ENCODE peak calls at places on chromosomes 13 and 19, in four cellular contexts. One of them, this sample, is unnamed.

GRCh38 chr13:92948034-92948433 is 278.6 kb upstream of the GPC6 start:
- DNase-seq in activated CD8-positive, alpha-beta memory T cell treated with anti-CD3 and anti-CD28 coated beads for 4 hours: no peak
- DNase-seq in central memory CD4-positive, alpha-beta T cell: no peak
- DNase-seq in stimulated activated CD8-positive, alpha-beta memory T cell treated with anti-CD3 and anti-CD28 coated beads, Interleukin-12 subunit alpha, Interleukin-12 subunit beta, amount 100 ng/mL, for 4 hours: no peak
- DNase-seq in this sample: no peak

GRCh38 chr19:35455616-35456201 is 7.7 kb downstream of the FFAR2 start:
- DNase-seq in activated CD8-positive, alpha-beta memory T cell treated with anti-CD3 and anti-CD28 coated beads for 4 hours: no peak
- DNase-seq in central memory CD4-positive, alpha-beta T cell: no peak
- DNase-seq in stimulated activated CD8-positive, alpha-beta memory T cell treated with anti-CD3 and anti-CD28 coated beads, Interleukin-12 subunit alpha, Interleukin-12 subunit beta, amount 100 ng/mL, for 4 hours: no peak
- DNase-seq in this sample: no peak

GRCh38 chr13:108463365-108463764 is 166.0 kb upstream of the MYO16 start:
- DNase-seq in activated CD8-positive, alpha-beta memory T cell treated with anti-CD3 and anti-CD28 coated beads for 4 hours: no peak
- DNase-seq in central memory CD4-positive, alpha-beta T cell: peak; percentile 21
- DNase-seq in stimulated activated CD8-positive, alpha-beta memory T cell treated with anti-CD3 and anti-CD28 coated beads, Interleukin-12 subunit alpha, Interleukin-12 subunit beta, amount 100 ng/mL, for 4 hours: no peak
- DNase-seq in this sample: no peak

GRCh38 chr13:19618925-19619324 is 14.5 kb upstream of the MPHOSPH8 start:
- DNase-seq in activated CD8-positive, alpha-beta memory T cell treated with anti-CD3 and anti-CD28 coated beads for 4 hours: no peak
- DNase-seq in central memory CD4-positive, alpha-beta T cell: no peak
- DNase-seq in stimulated activated CD8-positive, alpha-beta memory T cell treated with anti-CD3 and anti-CD28 coated beads, Interleukin-12 subunit alpha, Interleukin-12 subunit beta, amount 100 ng/mL, for 4 hours: no peak
- DNase-seq in this sample: no peak

GRCh38 chr13:98050041-98050466 is 92.8 kb upstream of the FARP1 start:
- DNase-seq in activated CD8-positive, alpha-beta memory T cell treated with anti-CD3 and anti-CD28 coated beads for 4 hours: no peak
- DNase-seq in central memory CD4-positive, alpha-beta T cell: no peak
- DNase-seq in stimulated activated CD8-positive, alpha-beta memory T cell treated with anti-CD3 and anti-CD28 coated beads, Interleukin-12 subunit alpha, Interleukin-12 subunit beta, amount 100 ng/mL, for 4 hours: no peak
- DNase-seq in this sample: no peak

GRCh38 chr19:13794388-13794751 is 873 bp upstream of the ZSWIM4 start:
- DNase-seq in activated CD8-positive, alpha-beta memory T cell treated with anti-CD3 and anti-CD28 coated beads for 4 hours: no peak
- DNase-seq in central memory CD4-positive, alpha-beta T cell: peak; percentile 27
- DNase-seq in stimulated activated CD8-positive, alpha-beta memory T cell treated with anti-CD3 and anti-CD28 coated beads, Interleukin-12 subunit alpha, Interleukin-12 subunit beta, amount 100 ng/mL, for 4 hours: no peak
- DNase-seq in this sample: no peak

GRCh38 chr19:55340144-55340783 is 588 bp downstream of the KMT5C start:
- DNase-seq in activated CD8-positive, alpha-beta memory T cell treated with anti-CD3 and anti-CD28 coated beads for 4 hours: no peak
- DNase-seq in central memory CD4-positive, alpha-beta T cell: no peak
- DNase-seq in stimulated activated CD8-positive, alpha-beta memory T cell treated with anti-CD3 and anti-CD28 coated beads, Interleukin-12 subunit alpha, Interleukin-12 subunit beta, amount 100 ng/mL, for 4 hours: no peak
- DNase-seq in this sample: no peak

GRCh38 chr19:16383584-16384161 is 59.0 kb downstream of the KLF2 start:
- DNase-seq in activated CD8-positive, alpha-beta memory T cell treated with anti-CD3 and anti-CD28 coated beads for 4 hours: no peak
- DNase-seq in central memory CD4-positive, alpha-beta T cell: no peak
- DNase-seq in stimulated activated CD8-positive, alpha-beta memory T cell treated with anti-CD3 and anti-CD28 coated beads, Interleukin-12 subunit alpha, Interleukin-12 subunit beta, amount 100 ng/mL, for 4 hours: no peak
- DNase-seq in this sample: no peak

GRCh38 chr19:29873024-29873800 is 61.4 kb downstream of the CCNE1 start:
- DNase-seq in activated CD8-positive, alpha-beta memory T cell treated with anti-CD3 and anti-CD28 coated beads for 4 hours: peak; percentile 42
- DNase-seq in central memory CD4-positive, alpha-beta T cell: peak; percentile 45
- DNase-seq in stimulated activated CD8-positive, alpha-beta memory T cell treated with anti-CD3 and anti-CD28 coated beads, Interleukin-12 subunit alpha, Interleukin-12 subunit beta, amount 100 ng/mL, for 4 hours: peak; percentile 48
- DNase-seq in this sample: peak; percentile 64

GRCh38 chr19:39533003-39533512 is 406 bp upstream of the EID2B start:
- DNase-seq in activated CD8-positive, alpha-beta memory T cell treated with anti-CD3 and anti-CD28 coated beads for 4 hours: no peak
- DNase-seq in central memory CD4-positive, alpha-beta T cell: no peak
- DNase-seq in stimulated activated CD8-positive, alpha-beta memory T cell treated with anti-CD3 and anti-CD28 coated beads, Interleukin-12 subunit alpha, Interleukin-12 subunit beta, amount 100 ng/mL, for 4 hours: no peak
- DNase-seq in this sample: no peak

GRCh38 chr13:79457948-79458347 is 23.0 kb upstream of the NDFIP2 start:
- DNase-seq in activated CD8-positive, alpha-beta memory T cell treated with anti-CD3 and anti-CD28 coated beads for 4 hours: no peak
- DNase-seq in central memory CD4-positive, alpha-beta T cell: no peak
- DNase-seq in stimulated activated CD8-positive, alpha-beta memory T cell treated with anti-CD3 and anti-CD28 coated beads, Interleukin-12 subunit alpha, Interleukin-12 subunit beta, amount 100 ng/mL, for 4 hours: no peak
- DNase-seq in this sample: no peak

GRCh38 chr19:10118960-10119359 is 739 bp downstream of the EIF3G start:
- DNase-seq in activated CD8-positive, alpha-beta memory T cell treated with anti-CD3 and anti-CD28 coated beads for 4 hours: no peak
- DNase-seq in central memory CD4-positive, alpha-beta T cell: no peak
- DNase-seq in stimulated activated CD8-positive, alpha-beta memory T cell treated with anti-CD3 and anti-CD28 coated beads, Interleukin-12 subunit alpha, Interleukin-12 subunit beta, amount 100 ng/mL, for 4 hours: no peak
- DNase-seq in this sample: no peak

GRCh38 chr13:98219685-98220084 is 42.6 kb upstream of the RNF113B start:
- DNase-seq in activated CD8-positive, alpha-beta memory T cell treated with anti-CD3 and anti-CD28 coated beads for 4 hours: no peak
- DNase-seq in central memory CD4-positive, alpha-beta T cell: no peak
- DNase-seq in stimulated activated CD8-positive, alpha-beta memory T cell treated with anti-CD3 and anti-CD28 coated beads, Interleukin-12 subunit alpha, Interleukin-12 subunit beta, amount 100 ng/mL, for 4 hours: no peak
- DNase-seq in this sample: no peak

GRCh38 chr13:106617561-106617960 is 49.6 kb upstream of the ARGLU1 start:
- DNase-seq in activated CD8-positive, alpha-beta memory T cell treated with anti-CD3 and anti-CD28 coated beads for 4 hours: no peak
- DNase-seq in central memory CD4-positive, alpha-beta T cell: no peak
- DNase-seq in stimulated activated CD8-positive, alpha-beta memory T cell treated with anti-CD3 and anti-CD28 coated beads, Interleukin-12 subunit alpha, Interleukin-12 subunit beta, amount 100 ng/mL, for 4 hours: no peak
- DNase-seq in this sample: no peak

GRCh38 chr13:28585557-28585956 is 73.4 kb upstream of the POMP start:
- DNase-seq in activated CD8-positive, alpha-beta memory T cell treated with anti-CD3 and anti-CD28 coated beads for 4 hours: no peak
- DNase-seq in central memory CD4-positive, alpha-beta T cell: no peak
- DNase-seq in stimulated activated CD8-positive, alpha-beta memory T cell treated with anti-CD3 and anti-CD28 coated beads, Interleukin-12 subunit alpha, Interleukin-12 subunit beta, amount 100 ng/mL, for 4 hours: no peak
- DNase-seq in this sample: no peak

GRCh38 chr13:28750187-28751045 is 31.6 kb upstream of the SLC46A3 start:
- DNase-seq in activated CD8-positive, alpha-beta memory T cell treated with anti-CD3 and anti-CD28 coated beads for 4 hours: no peak
- DNase-seq in central memory CD4-positive, alpha-beta T cell: no peak
- DNase-seq in stimulated activated CD8-positive, alpha-beta memory T cell treated with anti-CD3 and anti-CD28 coated beads, Interleukin-12 subunit alpha, Interleukin-12 subunit beta, amount 100 ng/mL, for 4 hours: no peak
- DNase-seq in this sample: no peak

GRCh38 chr13:30429235-30429634 is 6.9 kb downstream of the UBE2L5 start:
- DNase-seq in activated CD8-positive, alpha-beta memory T cell treated with anti-CD3 and anti-CD28 coated beads for 4 hours: no peak
- DNase-seq in central memory CD4-positive, alpha-beta T cell: no peak
- DNase-seq in stimulated activated CD8-positive, alpha-beta memory T cell treated with anti-CD3 and anti-CD28 coated beads, Interleukin-12 subunit alpha, Interleukin-12 subunit beta, amount 100 ng/mL, for 4 hours: no peak
- DNase-seq in this sample: peak; percentile 22

GRCh38 chr19:49921871-49922755 is 6.9 kb upstream of the ATF5 start:
- DNase-seq in activated CD8-positive, alpha-beta memory T cell treated with anti-CD3 and anti-CD28 coated beads for 4 hours: no peak
- DNase-seq in central memory CD4-positive, alpha-beta T cell: no peak
- DNase-seq in stimulated activated CD8-positive, alpha-beta memory T cell treated with anti-CD3 and anti-CD28 coated beads, Interleukin-12 subunit alpha, Interleukin-12 subunit beta, amount 100 ng/mL, for 4 hours: no peak
- DNase-seq in this sample: no peak

GRCh38 chr19:10450853-10451609 is 30.7 kb downstream of the PDE4A start:
- DNase-seq in activated CD8-positive, alpha-beta memory T cell treated with anti-CD3 and anti-CD28 coated beads for 4 hours: no peak
- DNase-seq in central memory CD4-positive, alpha-beta T cell: no peak
- DNase-seq in stimulated activated CD8-positive, alpha-beta memory T cell treated with anti-CD3 and anti-CD28 coated beads, Interleukin-12 subunit alpha, Interleukin-12 subunit beta, amount 100 ng/mL, for 4 hours: no peak
- DNase-seq in this sample: no peak

GRCh38 chr19:30011051-30011578 is 69.1 kb downstream of the URI1 start:
- DNase-seq in activated CD8-positive, alpha-beta memory T cell treated with anti-CD3 and anti-CD28 coated beads for 4 hours: no peak
- DNase-seq in central memory CD4-positive, alpha-beta T cell: no peak
- DNase-seq in stimulated activated CD8-positive, alpha-beta memory T cell treated with anti-CD3 and anti-CD28 coated beads, Interleukin-12 subunit alpha, Interleukin-12 subunit beta, amount 100 ng/mL, for 4 hours: no peak
- DNase-seq in this sample: no peak

GRCh38 chr19:39112338-39112890 is 13.2 kb upstream of the PAK4 start:
- DNase-seq in activated CD8-positive, alpha-beta memory T cell treated with anti-CD3 and anti-CD28 coated beads for 4 hours: no peak
- DNase-seq in central memory CD4-positive, alpha-beta T cell: no peak
- DNase-seq in stimulated activated CD8-positive, alpha-beta memory T cell treated with anti-CD3 and anti-CD28 coated beads, Interleukin-12 subunit alpha, Interleukin-12 subunit beta, amount 100 ng/mL, for 4 hours: no peak
- DNase-seq in this sample: no peak

GRCh38 chr13:30679483-30680330 is 55.6 kb upstream of the ALOX5AP start:
- DNase-seq in activated CD8-positive, alpha-beta memory T cell treated with anti-CD3 and anti-CD28 coated beads for 4 hours: no peak
- DNase-seq in central memory CD4-positive, alpha-beta T cell: peak; percentile 38
- DNase-seq in stimulated activated CD8-positive, alpha-beta memory T cell treated with anti-CD3 and anti-CD28 coated beads, Interleukin-12 subunit alpha, Interleukin-12 subunit beta, amount 100 ng/mL, for 4 hours: no peak
- DNase-seq in this sample: no peak